ENCODE peak calls at places on chromosome 18, in four cellular contexts. P, B, M and D are unnamed samples.

GRCh38 chr18:10860937-10861336 is 288.4 kb downstream of the PIEZO2 start:
- DNase-seq in P (no peak), B (no peak), M (no peak), D (no peak)

GRCh38 chr18:3037423-3037915 is 24.5 kb upstream of the LPIN2 start:
- DNase-seq in P (peak; percentile 77), B (peak; percentile 73), M (peak; percentile 79), D (peak; percentile 54)

GRCh38 chr18:61542596-61542995 is 209.4 kb downstream of the CDH20 start:
- DNase-seq in P (no peak), B (no peak), M (no peak), D (no peak)

GRCh38 chr18:34643982-34644381 is 66.1 kb upstream of the DTNA start:
- DNase-seq in P (no peak), B (no peak), M (no peak), D (no peak)

GRCh38 chr18:40692871-40693270 is 1262.2 kb upstream of the PIK3C3 start:
- DNase-seq in P (no peak), B (no peak), M (no peak), D (no peak)

GRCh38 chr18:45255142-45255890 is 360.0 kb upstream of the SLC14A2 start:
- DNase-seq in P (no peak), B (no peak), M (no peak), D (no peak)

GRCh38 chr18:9437049-9437448 is 38.3 kb upstream of the RALBP1 start:
- DNase-seq in P (no peak), B (no peak), M (peak; percentile 22), D (no peak)

GRCh38 chr18:32019251-32019943 is 772 bp downstream of the RNF125 start:
- DNase-seq in P (no peak), B (peak; percentile 14), M (peak; percentile 67), D (peak; percentile 32)

GRCh38 chr18:43751203-43751602 is 473.9 kb upstream of the SYT4 start:
- DNase-seq in P (no peak), B (no peak), M (no peak), D (no peak)

GRCh38 chr18:45957100-45957499 is 10.0 kb downstream of the EPG5 start:
- DNase-seq in P (no peak), B (no peak), M (no peak), D (no peak)

GRCh38 chr18:63897072-63897471 is 9.6 kb downstream of the SERPINB2 start:
- DNase-seq in P (no peak), B (no peak), M (no peak), D (no peak)
- TF ChIP-seq POLR2AphosphoS5 in P (no peak), B (no peak), M (no peak), D (no peak)

DNA sequence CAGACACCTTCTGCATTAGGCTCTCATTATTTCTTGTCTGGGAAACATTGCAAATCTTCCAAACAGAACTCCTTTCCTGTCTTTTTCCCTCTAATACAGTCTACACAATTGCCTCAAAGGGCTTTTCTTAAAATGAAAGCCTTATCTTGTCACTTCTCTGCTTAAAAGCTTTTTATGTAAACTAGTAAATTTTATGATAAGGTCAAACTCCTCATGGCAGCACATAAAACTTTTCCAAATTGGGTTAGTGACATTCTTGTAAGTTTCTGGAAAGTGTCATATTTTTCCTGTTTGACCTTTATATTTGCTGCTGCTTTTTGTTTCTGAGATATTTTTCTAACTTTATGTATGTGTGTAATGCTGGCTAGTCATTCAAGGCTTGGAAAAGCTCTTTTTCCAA is 261.4 kb upstream of the KLHL14 start:
- DNase-seq in P (no peak), B (no peak), M (no peak), D (no peak)
- TF ChIP-seq SPI1 in P (no peak), B (no peak), M (no peak), D (no peak)

GRCh38 chr18:48687694-48688042 is 148.8 kb downstream of the CTIF start:
- DNase-seq in P (no peak), B (no peak), M (no peak), D (no peak)
- TF ChIP-seq POLR2AphosphoS5 in P (no peak), B (no peak), M (no peak), D (no peak)

GRCh38 chr18:66495844-66496243 is 108.0 kb downstream of the CDH19 start:
- DNase-seq in P (no peak), B (peak; percentile 2), M (peak; percentile 70), D (peak; percentile 1)
- TF ChIP-seq SPI1 in P (no peak), B (no peak), M (no peak), D (no peak)

DNA sequence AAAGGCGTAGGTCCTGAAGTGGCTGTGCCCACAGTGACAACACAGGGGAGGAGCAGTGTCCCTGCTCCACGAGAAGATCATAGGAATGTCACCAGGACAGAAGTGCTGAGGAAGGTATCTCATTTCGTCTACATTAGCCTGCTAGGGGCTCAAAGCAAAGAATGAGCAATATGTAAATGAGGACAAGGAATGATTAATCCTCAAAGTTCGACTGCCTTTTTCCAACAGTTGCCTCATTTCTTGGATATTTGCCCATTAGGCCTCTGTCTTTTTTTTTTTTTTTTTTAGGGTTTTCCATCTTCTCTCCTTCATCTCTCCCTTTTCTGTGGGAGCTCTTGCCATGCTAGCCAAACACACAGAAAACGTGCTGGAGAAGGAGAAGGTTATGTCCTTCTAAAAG is 105.2 kb upstream of the ARHGAP28 start:
- DNase-seq in P (no peak), B (no peak), M (no peak), D (no peak)
- TF ChIP-seq POLR2AphosphoS5 in P (no peak), B (no peak), M (no peak), D (no peak)

GRCh38 chr18:54250846-54251251 is 18.5 kb upstream of the POLI start:
- DNase-seq in P (peak; percentile 54), B (no peak), M (no peak), D (no peak)
- TF ChIP-seq SPI1 in P (peak; percentile 63), B (no peak), M (no peak), D (peak; percentile 50)

GRCh38 chr18:55360061-55360460 is 227.9 kb downstream of the TCF4 start:
- DNase-seq in P (no peak), B (no peak), M (no peak), D (no peak)

GRCh38 chr18:55365342-55365741 is 222.7 kb downstream of the TCF4 start:
- DNase-seq in P (no peak), B (no peak), M (no peak), D (no peak)

GRCh38 chr18:55356815-55357214 is 231.2 kb downstream of the TCF4 start:
- DNase-seq in P (no peak), B (no peak), M (no peak), D (no peak)

DNA sequence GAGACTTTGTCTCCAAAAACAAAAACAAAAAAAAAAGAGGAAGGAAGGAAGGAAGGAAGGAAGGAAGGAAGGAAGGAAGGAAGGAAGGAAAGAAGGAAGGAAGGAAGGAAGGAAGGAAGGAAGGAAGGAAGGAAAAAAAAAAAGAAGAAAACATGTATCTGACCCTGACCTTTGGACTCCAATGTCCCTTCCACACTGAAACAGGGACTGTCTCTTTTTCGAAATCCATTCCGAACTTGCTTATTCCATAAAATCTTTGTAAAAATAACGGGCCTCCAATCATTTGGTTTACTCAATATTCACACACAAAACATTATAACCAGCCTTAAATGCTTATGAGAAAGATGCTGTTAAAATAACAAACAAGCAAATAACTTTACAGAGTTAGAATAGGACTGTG is 225.7 kb downstream of the TCF4 start:
- DNase-seq in P (no peak), B (no peak), M (no peak), D (no peak)
- TF ChIP-seq POLR2AphosphoS5 in P (no peak), B (no peak), M (no peak), D (no peak)

DNA sequence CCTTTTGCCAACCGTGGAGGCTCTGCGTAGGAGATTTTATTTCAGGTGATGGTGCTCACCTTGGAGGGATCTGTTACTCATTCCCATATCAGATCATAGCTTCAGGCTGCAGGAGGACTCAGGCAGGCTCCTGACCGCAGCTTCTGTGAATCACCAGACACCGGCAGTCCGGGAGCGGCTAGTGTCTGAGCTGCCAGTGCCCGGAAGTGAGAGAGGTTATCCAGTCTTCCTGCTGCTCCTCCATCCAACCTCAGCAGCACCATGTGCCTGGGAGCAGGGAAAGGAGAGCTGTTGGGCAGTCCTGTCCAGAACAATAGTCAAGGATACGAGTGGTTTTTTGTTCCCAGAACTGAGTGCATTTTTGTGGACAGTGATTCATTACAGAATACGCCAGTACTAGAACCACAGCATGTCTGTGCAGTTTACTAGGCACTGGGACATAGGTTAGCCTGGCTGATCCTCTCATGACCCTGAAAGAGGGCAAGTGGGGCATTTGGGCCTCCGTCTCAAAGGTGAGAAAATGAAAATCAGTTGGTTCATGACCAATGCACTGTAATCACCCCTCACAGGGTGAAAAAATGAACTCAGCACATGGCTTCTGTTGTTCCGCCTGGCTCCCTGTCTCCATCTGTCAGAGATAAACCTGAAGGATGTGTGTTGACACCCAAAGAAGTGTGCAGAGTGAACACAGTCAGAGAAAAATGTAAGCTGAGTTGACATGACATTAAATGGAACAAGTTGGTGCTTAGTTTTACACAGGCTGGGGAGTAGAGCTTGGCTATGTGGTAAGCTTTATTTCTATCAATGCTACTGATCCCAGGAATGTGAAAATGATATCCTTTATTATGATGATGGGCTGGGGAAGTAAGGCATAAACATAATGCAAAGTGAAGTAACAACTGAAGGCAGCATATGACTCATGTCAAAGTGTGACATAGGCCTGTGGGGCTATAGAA is 12.2 kb downstream of the FHOD3 start:
- DNase-seq in P (no peak), B (no peak), M (no peak), D (no peak)
- TF ChIP-seq SPI1 in P (no peak), B (no peak), M (no peak), D (no peak)

DNA sequence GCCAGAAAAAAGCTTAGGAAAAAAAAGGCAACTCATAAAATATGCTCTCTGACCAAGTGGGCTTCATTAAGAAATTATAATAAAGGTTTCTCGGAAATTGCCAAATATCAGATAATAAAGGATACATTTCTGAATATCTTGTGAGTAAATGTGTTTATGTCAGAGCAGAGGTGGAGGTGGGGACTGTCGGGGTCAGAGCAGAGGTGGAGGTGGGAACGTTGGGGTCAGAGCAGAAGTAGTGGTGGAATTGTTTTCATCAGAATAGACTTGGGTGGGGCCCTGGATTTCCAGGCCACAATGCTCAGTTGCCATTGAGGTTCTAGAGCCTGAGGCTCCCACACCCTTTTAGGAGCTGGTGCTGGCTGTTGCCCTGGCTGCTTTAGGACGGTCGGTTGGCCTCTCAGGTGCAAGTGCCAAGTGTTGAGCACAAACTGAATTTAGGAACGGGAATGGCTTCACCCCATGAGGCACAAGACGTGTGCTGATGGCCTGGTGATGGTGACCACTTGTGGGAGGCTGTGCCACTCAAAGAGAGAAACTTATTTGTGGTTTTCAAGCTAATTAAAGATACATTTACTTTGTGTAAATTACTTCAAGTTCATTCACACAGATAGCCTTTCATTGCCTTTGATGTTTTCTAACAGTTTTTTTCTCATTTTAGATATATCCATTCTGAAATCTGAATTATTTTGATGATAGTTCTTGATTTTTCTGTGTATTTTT is 131.5 kb downstream of the ATP9B start:
- DNase-seq in P (no peak), B (no peak), M (peak; percentile 22), D (no peak)
- TF ChIP-seq POLR2AphosphoS5 in P (no peak), B (no peak), M (no peak), D (no peak)